ENCODE peak calls at places on chromosomes 2 and 18, in five cellular contexts. O is A549, V is HepG2, U is GM12878, E is K562. H is an unnamed sample.
A peak's percentile ranks its signal among the peaks of the same experiment; 100 is the strongest.

GRCh38 chr2:112150447-112150846 is 12.3 kb downstream of the FBLN7 start:
- DNase-seq in O (no peak), V (no peak), U (no peak), E (no peak), H (peak; percentile 95)

GRCh38 chr18:25349926-25350560 is 1.9 kb downstream of the ZNF521 start:
- DNase-seq in O (no peak), V (no peak), U (no peak), E (no peak), H (peak; percentile 13)

GRCh38 chr18:7561907-7562460 is 5.1 kb upstream of the PTPRM start:
- DNase-seq in O (no peak), V (no peak), U (no peak), E (no peak), H (no peak)

GRCh38 chr2:46275995-46276394 is 21.2 kb upstream of the EPAS1 start:
- DNase-seq in O (no peak), V (no peak), U (no peak), E (no peak), H (no peak)

GRCh38 chr2:61205132-61205531 is 43.1 kb downstream of the C2orf74 start:
- DNase-seq in O (no peak), V (no peak), U (no peak), E (no peak), H (no peak)

GRCh38 chr2:149021761-149022160 is 16.7 kb upstream of the LYPD6B start:
- DNase-seq in O (no peak), V (no peak), U (peak; percentile 62), E (no peak), H (no peak)

GRCh38 chr2:54456526-54457325 is 599 bp downstream of the SPTBN1 start:
- DNase-seq in O (peak; percentile 50), V (peak; percentile 19), U (no peak), E (peak; percentile 17), H (peak; percentile 19)

GRCh38 chr2:69291004-69291650 is 95.9 kb downstream of the GFPT1 start:
- DNase-seq in O (no peak), V (peak; percentile 70), U (no peak), E (no peak), H (peak; percentile 86)

GRCh38 chr2:138504546-138505239 is 3.1 kb downstream of the SPOPL start:
- DNase-seq in O (no peak), V (no peak), U (no peak), E (no peak), H (no peak)

GRCh38 chr2:10404324-10405143 is 43.6 kb downstream of the ODC1 start:
- DNase-seq in O (no peak), V (no peak), U (no peak), E (no peak), H (no peak)

GRCh38 chr2:158967114-158967730 is 1.2 kb upstream of the TANC1 start:
- DNase-seq in O (no peak), V (no peak), U (no peak), E (no peak), H (no peak)

GRCh38 chr2:212024040-212024439 is 514.6 kb downstream of the ERBB4 start:
- DNase-seq in O (no peak), V (no peak), U (no peak), E (no peak), H (no peak)

GRCh38 chr2:204065571-204065970 is 129.0 kb downstream of the ICOS start:
- DNase-seq in O (no peak), V (no peak), U (no peak), E (no peak), H (no peak)

GRCh38 chr2:70133127-70133452 is 45.8 kb downstream of the PCBP1 start:
- DNase-seq in O (no peak), V (no peak), U (no peak), E (no peak), H (no peak)

GRCh38 chr2:204180671-204181070 is 244.1 kb downstream of the ICOS start:
- DNase-seq in O (no peak), V (no peak), U (no peak), E (no peak), H (no peak)

GRCh38 chr18:31098878-31099277 is 3.3 kb downstream of the DSC2 start:
- DNase-seq in O (no peak), V (peak; percentile 28), U (no peak), E (no peak), H (no peak)

GRCh38 chr2:740446-741293 is 63.5 kb upstream of the TMEM18 start:
- DNase-seq in O (peak; percentile 84), V (peak; percentile 85), U (no peak), E (peak; percentile 83), H (peak; percentile 92)

GRCh38 chr2:44107974-44108373 is 60.7 kb upstream of the PPM1B start:
- DNase-seq in O (no peak), V (no peak), U (no peak), E (no peak), H (no peak)

GRCh38 chr18:59268722-59269562 is 4.3 kb downstream of the RAX start:
- DNase-seq in O (peak; percentile 57), V (peak; percentile 13), U (no peak), E (peak; percentile 51), H (no peak)

GRCh38 chr18:3454365-3455089 is 4.6 kb downstream of the TGIF1 start:
- DNase-seq in O (no peak), V (peak; percentile 66), U (peak; percentile 19), E (peak; percentile 75), H (peak; percentile 72)

GRCh38 chr2:174022431-174022830 is 57.3 kb upstream of the SP3 start:
- DNase-seq in O (no peak), V (no peak), U (no peak), E (no peak), H (no peak)

GRCh38 chr2:174025271-174026121 is 60.3 kb upstream of the SP3 start:
- DNase-seq in O (no peak), V (peak; percentile 72), U (no peak), E (no peak), H (peak; percentile 89)

GRCh38 chr2:174026122-174026845 is 61.1 kb upstream of the SP3 start:
- DNase-seq in O (no peak), V (no peak), U (no peak), E (no peak), H (peak; percentile 88)

GRCh38 chr2:174024524-174025270 is 59.5 kb upstream of the SP3 start:
- DNase-seq in O (no peak), V (no peak), U (no peak), E (no peak), H (peak; percentile 80)

GRCh38 chr2:174023591-174024523 is 58.7 kb upstream of the SP3 start:
- DNase-seq in O (no peak), V (peak; percentile 78), U (no peak), E (no peak), H (peak; percentile 95)
- TF ChIP-seq BHLHE40 in O (no peak), V (no peak), U (no peak), E (no peak), H (no peak)

DNA sequence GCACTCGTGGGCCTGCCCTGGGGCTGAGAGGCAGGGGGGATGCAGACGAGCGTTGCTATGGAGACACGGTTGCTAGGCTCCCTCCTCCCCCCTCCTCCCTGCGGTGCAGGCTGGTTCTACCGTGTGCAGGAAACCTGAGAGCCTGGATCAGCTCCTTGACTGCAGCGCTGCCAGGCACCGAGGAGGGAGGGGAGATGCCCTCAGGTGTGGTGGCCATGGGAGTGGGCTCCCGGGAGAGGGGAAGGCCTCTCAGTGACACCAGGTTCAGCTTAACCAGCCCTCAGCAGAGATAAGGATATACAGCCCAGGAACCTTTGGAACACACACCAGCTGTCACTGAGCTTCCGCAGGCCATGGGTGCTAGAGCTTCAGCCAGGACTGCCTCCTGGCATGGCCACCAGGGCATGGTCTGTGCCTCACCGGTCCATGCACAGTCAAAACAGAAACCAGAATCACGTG is 124.4 kb upstream of the PXDN start:
- DNase-seq in O (no peak), V (no peak), U (no peak), E (no peak), H (no peak)
- H3K27ac ChIP-seq in O (no peak overlapping the region), V (no peak overlapping the region), U (no peak overlapping the region), E (no peak overlapping the region), H (no peak overlapping the region)

GRCh38 chr2:227204452-227204851 is 40.0 kb downstream of the COL4A3 start:
- DNase-seq in O (no peak), V (no peak), U (no peak), E (no peak), H (no peak)
- TF ChIP-seq RAD21 in O (no peak), V (no peak), U (no peak), E (no peak), H (no peak)

DNA sequence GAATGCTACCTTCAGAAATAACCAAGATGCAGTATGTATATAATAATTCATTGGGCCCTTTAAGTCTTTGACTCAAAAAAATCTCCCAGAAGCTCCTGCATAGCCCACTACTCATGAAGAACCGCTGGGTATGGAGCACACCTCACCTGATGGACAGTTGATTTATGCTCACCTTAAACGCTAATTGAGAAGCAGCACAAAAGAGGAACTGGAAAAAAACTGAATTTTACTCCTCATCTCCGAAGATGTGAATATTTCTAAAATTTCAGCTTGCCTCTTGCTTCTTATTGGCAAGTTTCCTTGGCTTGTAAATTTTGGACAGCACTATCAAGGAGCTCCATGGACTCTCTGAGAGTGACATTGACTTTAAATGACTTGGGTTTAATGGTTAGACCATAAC is 5.5 kb downstream of the CYP1B1 start:
- DNase-seq in O (no peak), V (no peak), U (no peak), E (no peak), H (no peak)
- TF ChIP-seq BHLHE40 in O (no peak), V (no peak), U (no peak), E (no peak), H (no peak)

GRCh38 chr2:23286765-23287155 is 98.2 kb upstream of the KLHL29 start:
- DNase-seq in O (no peak), V (no peak), U (no peak), E (no peak), H (peak; percentile 66)

GRCh38 chr2:23285076-23285795 is 99.7 kb upstream of the KLHL29 start:
- DNase-seq in O (no peak), V (no peak), U (no peak), E (no peak), H (no peak)

GRCh38 chr2:23283653-23284052 is 101.3 kb upstream of the KLHL29 start:
- DNase-seq in O (no peak), V (no peak), U (no peak), E (no peak), H (peak; percentile 32)

GRCh38 chr2:23287250-23287704 is 97.7 kb upstream of the KLHL29 start:
- DNase-seq in O (no peak), V (no peak), U (no peak), E (no peak), H (peak; percentile 64)

DNA sequence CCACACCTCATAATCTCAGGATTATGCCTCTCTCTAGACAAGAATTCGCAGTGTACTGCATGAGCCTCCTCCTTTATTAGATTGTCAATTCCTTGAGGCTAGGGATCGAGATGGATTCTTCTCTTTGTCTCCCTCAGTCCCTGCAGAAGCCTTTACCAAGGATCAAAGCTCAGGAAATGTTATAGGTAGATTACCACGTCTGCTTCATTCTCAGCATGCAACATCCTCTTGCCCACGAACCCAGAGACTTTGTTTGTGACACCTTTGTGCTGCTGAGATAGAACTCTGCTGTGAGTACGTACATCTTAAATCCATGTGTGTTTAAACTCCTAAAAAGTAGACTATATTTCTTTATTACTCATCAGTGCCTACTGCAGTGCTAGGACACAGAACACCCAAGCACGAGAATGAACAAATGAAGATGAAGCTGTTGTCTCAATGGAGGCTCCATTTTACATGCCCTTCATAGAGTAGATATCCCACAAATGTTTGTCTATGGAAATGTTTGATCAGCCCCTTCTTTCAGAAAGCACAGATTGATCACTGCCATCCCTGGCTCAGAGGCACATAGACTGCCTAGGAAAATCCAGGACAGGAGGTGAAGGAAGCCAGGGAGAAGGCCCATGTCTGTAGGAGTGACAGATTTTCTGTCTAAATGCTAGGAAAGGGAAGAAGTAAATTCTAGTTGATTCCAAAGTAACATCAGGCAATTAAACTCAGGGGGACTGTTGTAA is 98.8 kb upstream of the KLHL29 start:
- DNase-seq in O (no peak), V (no peak), U (no peak), E (no peak), H (no peak)
- H3K27ac ChIP-seq in O (no peak overlapping the region), V (no peak overlapping the region), U (no peak overlapping the region), E (no peak overlapping the region), H (peak overlapping the region; percentile 64)